ENCODE peak calls at places on chromosomes 13 and 19, in six cellular contexts. One of them, this sample, is unnamed.

GRCh38 chr19:52946322-52947310 is 16.1 kb downstream of the ZNF816 start:
- DNase-seq in PC-3: peak; percentile 77
- DNase-seq in MM.1S: no peak
- DNase-seq in HCT116: no peak
- DNase-seq in GM23338: peak; percentile 99
- DNase-seq in SK-N-SH: peak; percentile 54
- DNase-seq in this sample: peak; percentile 53

GRCh38 chr19:51660975-51661600 is 14.5 kb upstream of the SIGLEC14 start:
- DNase-seq in GM23338: peak; percentile 95
- DNase-seq in MM.1S: peak; percentile 26
- DNase-seq in SK-N-SH: peak; percentile 61
- DNase-seq in PC-3: peak; percentile 95
- DNase-seq in HCT116: peak; percentile 55
- DNase-seq in this sample: peak; percentile 90

GRCh38 chr19:14149509-14149994 is 13.2 kb upstream of the ASF1B start:
- DNase-seq in SK-N-SH: peak; percentile 77
- DNase-seq in MM.1S: peak; percentile 60
- DNase-seq in PC-3: no peak
- DNase-seq in HCT116: no peak
- DNase-seq in GM23338: peak; percentile 28
- DNase-seq in this sample: peak; percentile 51

GRCh38 chr13:107865643-107866006 is 349.7 kb downstream of the LIG4 start:
- DNase-seq in MM.1S: no peak
- DNase-seq in GM23338: no peak
- DNase-seq in HCT116: no peak
- DNase-seq in PC-3: no peak
- DNase-seq in SK-N-SH: no peak
- DNase-seq in this sample: peak; percentile 50

GRCh38 chr19:54928299-54928698 is 19.0 kb downstream of the NLRP7 start:
- DNase-seq in MM.1S: no peak
- DNase-seq in PC-3: no peak
- DNase-seq in GM23338: peak; percentile 68
- DNase-seq in SK-N-SH: no peak
- DNase-seq in HCT116: peak; percentile 6
- DNase-seq in this sample: peak; percentile 12

GRCh38 chr13:110225609-110226008 is 81.3 kb downstream of the COL4A1 start:
- DNase-seq in HCT116: no peak
- DNase-seq in PC-3: no peak
- DNase-seq in GM23338: no peak
- DNase-seq in SK-N-SH: no peak
- DNase-seq in MM.1S: no peak
- DNase-seq in this sample: no peak

GRCh38 chr13:101514695-101515275 is 62.3 kb downstream of the ITGBL1 start:
- DNase-seq in MM.1S: peak; percentile 46
- DNase-seq in HCT116: peak; percentile 8
- DNase-seq in GM23338: peak; percentile 76
- DNase-seq in SK-N-SH: peak; percentile 17
- DNase-seq in PC-3: peak; percentile 75
- DNase-seq in this sample: peak; percentile 74

GRCh38 chr13:112702341-112702982 is 12.6 kb downstream of the ATP11A start:
- DNase-seq in SK-N-SH: no peak
- DNase-seq in HCT116: no peak
- DNase-seq in MM.1S: no peak
- DNase-seq in PC-3: no peak
- DNase-seq in GM23338: no peak
- DNase-seq in this sample: no peak

GRCh38 chr19:53192771-53193533 is at the start of gene ZNF665:
- DNase-seq in SK-N-SH: peak; percentile 92
- DNase-seq in PC-3: peak; percentile 76
- DNase-seq in GM23338: peak; percentile 95
- DNase-seq in HCT116: no peak
- DNase-seq in MM.1S: no peak
- DNase-seq in this sample: peak; percentile 95

GRCh38 chr13:75181906-75182305 is 300.1 kb downstream of the TBC1D4 start:
- DNase-seq in GM23338: no peak
- DNase-seq in MM.1S: no peak
- DNase-seq in SK-N-SH: no peak
- DNase-seq in PC-3: peak; percentile 80
- DNase-seq in HCT116: no peak
- DNase-seq in this sample: peak; percentile 6

GRCh38 chr19:45413497-45413896 is 7.1 kb downstream of the POLR1G start:
- DNase-seq in GM23338: no peak
- DNase-seq in SK-N-SH: no peak
- DNase-seq in HCT116: no peak
- DNase-seq in MM.1S: no peak
- DNase-seq in PC-3: no peak
- DNase-seq in this sample: no peak

GRCh38 chr19:16737909-16738308 is 18.3 kb downstream of the NWD1 start:
- DNase-seq in HCT116: no peak
- DNase-seq in GM23338: no peak
- DNase-seq in MM.1S: no peak
- DNase-seq in SK-N-SH: no peak
- DNase-seq in PC-3: no peak
- DNase-seq in this sample: no peak

GRCh38 chr13:112699318-112699918 is 9.6 kb downstream of the ATP11A start:
- DNase-seq in HCT116: no peak
- DNase-seq in MM.1S: no peak
- DNase-seq in SK-N-SH: no peak
- DNase-seq in PC-3: no peak
- DNase-seq in GM23338: no peak
- DNase-seq in this sample: no peak

GRCh38 chr13:82436099-82436585 is 1446.1 kb downstream of the SLITRK1 start:
- DNase-seq in SK-N-SH: no peak
- DNase-seq in MM.1S: no peak
- DNase-seq in PC-3: peak; percentile 46
- DNase-seq in HCT116: no peak
- DNase-seq in GM23338: no peak
- DNase-seq in this sample: no peak

GRCh38 chr13:97946951-97947588 is 6.4 kb upstream of the IPO5 start:
- DNase-seq in MM.1S: no peak
- DNase-seq in GM23338: no peak
- DNase-seq in HCT116: no peak
- DNase-seq in PC-3: peak; percentile 91
- DNase-seq in SK-N-SH: no peak
- DNase-seq in this sample: peak; percentile 92

GRCh38 chr19:48954595-48955307 is at the start of gene BAX:
- DNase-seq in SK-N-SH: peak; percentile 99
- DNase-seq in GM23338: peak; percentile 98
- DNase-seq in HCT116: peak; percentile 95
- DNase-seq in MM.1S: peak; percentile 98
- DNase-seq in PC-3: peak; percentile 93
- DNase-seq in this sample: peak; percentile 98

GRCh38 chr13:27194895-27195764 is 23.5 kb upstream of the USP12 start:
- DNase-seq in SK-N-SH: no peak
- DNase-seq in GM23338: peak; percentile 45
- DNase-seq in HCT116: peak; percentile 96
- DNase-seq in MM.1S: no peak
- DNase-seq in PC-3: peak; percentile 95
- DNase-seq in this sample: peak; percentile 96

DNA sequence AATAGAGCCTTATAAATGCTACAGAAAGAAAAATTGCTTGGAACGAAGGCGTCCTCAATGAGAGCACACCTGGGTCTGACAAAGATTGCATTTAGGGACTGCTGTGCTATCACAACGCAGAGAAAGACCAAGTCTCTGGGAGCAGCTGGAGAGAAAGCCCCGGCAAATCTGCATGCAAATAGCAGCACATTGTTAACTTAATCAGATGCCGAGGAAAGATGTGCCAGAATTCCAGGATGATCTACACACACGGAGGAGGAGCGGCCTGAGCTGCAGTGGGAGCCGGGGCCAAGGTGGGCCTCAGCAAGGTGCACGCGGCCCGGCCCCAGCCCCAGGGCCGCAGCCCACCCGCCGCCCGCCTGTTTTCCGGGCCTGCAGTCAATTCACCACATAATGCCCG is 1.4 kb downstream of the ZNF536 start:
- DNase-seq in SK-N-SH: no peak
- DNase-seq in MM.1S: no peak
- DNase-seq in PC-3: no peak
- DNase-seq in HCT116: no peak
- DNase-seq in GM23338: peak; percentile 91
- DNase-seq in this sample: no peak
- H3K27me3 ChIP-seq in SK-N-SH: no peaks in the 10 kb centered on the region
- H3K27me3 ChIP-seq in MM.1S: peaks cover 53% of the 10 kb centered on the region
- H3K27me3 ChIP-seq in PC-3: peaks cover 8% of the 10 kb centered on the region
- H3K27me3 ChIP-seq in HCT116: peaks cover 7% of the 10 kb centered on the region
- H3K27me3 ChIP-seq in GM23338: peaks cover 23% of the 10 kb centered on the region
- H3K27me3 ChIP-seq in this sample: peaks cover 10% of the 10 kb centered on the region

GRCh38 chr19:31271569-31271911 is 77.7 kb downstream of the TSHZ3 start:
- DNase-seq in PC-3: no peak
- DNase-seq in GM23338: no peak
- DNase-seq in HCT116: no peak
- DNase-seq in SK-N-SH: no peak
- DNase-seq in MM.1S: no peak
- DNase-seq in this sample: no peak

GRCh38 chr19:31266731-31267130 is 82.5 kb downstream of the TSHZ3 start:
- DNase-seq in HCT116: no peak
- DNase-seq in PC-3: no peak
- DNase-seq in MM.1S: no peak
- DNase-seq in GM23338: no peak
- DNase-seq in SK-N-SH: no peak
- DNase-seq in this sample: no peak

GRCh38 chr19:31270897-31271568 is 78.2 kb downstream of the TSHZ3 start:
- DNase-seq in MM.1S: no peak
- DNase-seq in HCT116: no peak
- DNase-seq in SK-N-SH: no peak
- DNase-seq in PC-3: no peak
- DNase-seq in GM23338: no peak
- DNase-seq in this sample: peak; percentile 79

GRCh38 chr19:31268751-31269150 is 80.5 kb downstream of the TSHZ3 start:
- DNase-seq in MM.1S: no peak
- DNase-seq in HCT116: no peak
- DNase-seq in PC-3: no peak
- DNase-seq in GM23338: no peak
- DNase-seq in SK-N-SH: no peak
- DNase-seq in this sample: no peak

DNA sequence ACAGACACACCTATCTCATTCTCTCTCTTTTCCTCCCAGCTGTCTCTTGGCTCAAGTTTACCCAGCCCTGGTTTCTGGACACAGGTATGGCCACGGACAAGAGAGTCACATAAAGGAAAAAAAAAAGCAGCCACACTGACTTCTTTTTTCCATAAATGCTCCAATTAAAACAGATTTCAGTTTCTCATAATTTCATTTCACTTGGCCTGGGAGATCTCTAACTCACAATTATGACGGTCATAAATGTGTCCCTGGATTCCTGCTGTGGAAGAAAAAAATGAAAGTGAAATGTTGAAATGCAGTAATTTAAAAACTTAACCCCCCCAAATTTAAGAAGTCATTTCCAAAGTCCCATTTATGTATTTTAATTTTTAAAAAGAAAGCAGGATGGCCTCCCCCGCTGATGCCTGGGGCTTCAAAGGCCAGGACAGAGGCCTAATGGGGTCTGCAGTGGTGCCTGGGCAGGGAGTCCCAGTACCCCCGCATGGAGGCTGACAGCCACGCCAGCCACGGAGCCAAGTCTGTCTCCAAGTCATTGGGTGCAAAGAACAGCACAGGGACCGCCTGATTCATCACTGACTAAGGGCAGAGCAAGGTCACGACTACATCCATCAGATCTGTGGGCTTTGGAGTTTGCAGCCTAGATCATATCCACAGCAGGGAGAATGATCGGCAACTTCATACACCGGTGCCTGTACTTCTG is 79.7 kb downstream of the TSHZ3 start:
- DNase-seq in MM.1S: no peak
- DNase-seq in SK-N-SH: peak; percentile 67
- DNase-seq in GM23338: no peak
- DNase-seq in HCT116: no peak
- DNase-seq in PC-3: no peak
- DNase-seq in this sample: peak; percentile 46
- H3K9me2 ChIP-seq in MM.1S: no peaks in the 10 kb centered on the region
- H3K9me2 ChIP-seq in SK-N-SH: no peaks in the 10 kb centered on the region
- H3K9me2 ChIP-seq in GM23338: peaks cover 4% of the 10 kb centered on the region
- H3K9me2 ChIP-seq in HCT116: no peaks in the 10 kb centered on the region
- H3K9me2 ChIP-seq in PC-3: no peaks in the 10 kb centered on the region
- H3K9me2 ChIP-seq in this sample: no peaks in the 10 kb centered on the region

DNA sequence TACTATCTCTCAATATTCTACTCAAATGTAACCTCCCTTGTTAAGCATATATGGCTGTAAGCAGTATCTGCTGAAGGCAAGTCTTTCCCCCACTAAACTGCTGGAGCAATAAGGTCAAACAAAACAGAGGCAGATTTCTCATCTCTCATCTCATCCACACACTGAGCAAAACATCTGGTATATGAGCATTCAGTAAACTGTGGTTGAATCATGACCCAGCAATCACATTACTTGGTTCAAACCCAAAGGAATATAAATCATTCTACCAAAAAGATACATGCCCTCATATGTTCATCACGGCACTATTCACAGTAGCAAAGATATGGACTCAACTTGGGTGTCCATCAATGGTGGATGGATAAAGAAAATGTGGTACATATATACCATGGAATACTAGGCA is 344.4 kb downstream of the SUCLA2 start:
- DNase-seq in MM.1S: no peak
- DNase-seq in GM23338: no peak
- DNase-seq in PC-3: no peak
- DNase-seq in HCT116: no peak
- DNase-seq in SK-N-SH: no peak
- DNase-seq in this sample: no peak
- H3K27me3 ChIP-seq in MM.1S: no peaks in the 10 kb centered on the region
- H3K27me3 ChIP-seq in GM23338: no peaks in the 10 kb centered on the region
- H3K27me3 ChIP-seq in PC-3: no peaks in the 10 kb centered on the region
- H3K27me3 ChIP-seq in HCT116: no peaks in the 10 kb centered on the region
- H3K27me3 ChIP-seq in SK-N-SH: no peaks in the 10 kb centered on the region
- H3K27me3 ChIP-seq in this sample: no peaks in the 10 kb centered on the region

GRCh38 chr13:61884830-61885229 is 469.2 kb upstream of the PCDH20 start:
- DNase-seq in SK-N-SH: no peak
- DNase-seq in PC-3: no peak
- DNase-seq in MM.1S: no peak
- DNase-seq in GM23338: no peak
- DNase-seq in HCT116: no peak
- DNase-seq in this sample: no peak

GRCh38 chr13:61874970-61875579 is 459.4 kb upstream of the PCDH20 start:
- DNase-seq in PC-3: no peak
- DNase-seq in GM23338: no peak
- DNase-seq in HCT116: no peak
- DNase-seq in MM.1S: no peak
- DNase-seq in SK-N-SH: no peak
- DNase-seq in this sample: no peak

DNA sequence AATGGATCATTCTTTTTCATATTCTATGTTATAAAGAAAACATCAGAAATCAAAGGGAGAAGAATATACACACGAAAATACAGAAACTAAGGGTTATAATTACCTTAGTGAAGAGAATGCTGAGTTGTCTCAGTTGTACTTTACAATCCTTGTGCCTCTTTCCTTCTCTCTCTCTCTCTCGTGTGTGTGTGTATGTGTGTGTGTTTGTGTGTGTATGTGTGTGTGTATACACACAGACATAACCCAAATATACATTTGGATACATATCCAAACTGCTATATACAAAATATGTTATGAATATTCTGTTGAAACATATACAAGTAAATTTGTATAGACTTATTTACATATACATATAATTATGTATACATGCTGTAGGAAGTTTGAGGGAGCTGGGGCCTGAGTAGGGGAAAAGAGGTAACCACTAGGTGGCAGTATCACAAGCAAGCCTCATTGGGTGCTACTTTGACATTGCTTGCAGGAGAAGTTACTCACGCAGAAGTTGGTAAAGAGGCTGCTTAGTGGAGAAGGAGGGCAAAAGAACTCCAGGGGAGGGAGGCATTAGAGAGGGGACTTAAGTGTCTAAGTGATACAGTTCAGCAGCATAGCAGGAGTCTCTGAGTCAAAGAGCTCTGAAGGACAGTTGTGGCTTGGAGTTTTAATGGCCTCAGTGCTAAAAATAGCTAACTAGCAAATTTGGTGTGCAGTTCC is 465.1 kb upstream of the PCDH20 start:
- DNase-seq in SK-N-SH: peak; percentile 24
- DNase-seq in GM23338: peak; percentile 84
- DNase-seq in PC-3: peak; percentile 33
- DNase-seq in MM.1S: peak; percentile 35
- DNase-seq in HCT116: peak; percentile 26
- DNase-seq in this sample: peak; percentile 6
- H3K9me2 ChIP-seq in SK-N-SH: no peaks in the 10 kb centered on the region
- H3K9me2 ChIP-seq in GM23338: no peaks in the 10 kb centered on the region
- H3K9me2 ChIP-seq in PC-3: no peaks in the 10 kb centered on the region
- H3K9me2 ChIP-seq in MM.1S: no peaks in the 10 kb centered on the region
- H3K9me2 ChIP-seq in HCT116: no peaks in the 10 kb centered on the region
- H3K9me2 ChIP-seq in this sample: no peaks in the 10 kb centered on the region